ENCODE peak calls at places on chromosome 16, in five cellular contexts. F, A, U, M and Z are unnamed samples.

GRCh38 chr16:68707341-68708152 is 29.5 kb upstream of the CDH1 start:
- DNase-seq in M (no peak), F (no peak), A (peak; percentile 18), U (no peak), Z (peak; percentile 74)

GRCh38 chr16:56357765-56358322 is 67.5 kb downstream of the AMFR start:
- DNase-seq in M (no peak), A (no peak), U (no peak), F (no peak), Z (no peak)

GRCh38 chr16:12257926-12258561 is 281.5 kb downstream of the SNX29 start:
- DNase-seq in U (no peak), M (no peak), A (no peak), F (no peak), Z (no peak)

GRCh38 chr16:397736-398332 is 835 bp downstream of the NME4 start:
- DNase-seq in A (peak; percentile 73), M (no peak), U (peak; percentile 63), F (no peak), Z (peak; percentile 91)

GRCh38 chr16:84141143-84141670 is 3.8 kb downstream of the HSDL1 start:
- DNase-seq in U (no peak), A (no peak), M (no peak), F (no peak), Z (no peak)

GRCh38 chr16:29897333-29897732 is 2.0 kb downstream of the SEZ6L2 start:
- DNase-seq in U (no peak), A (no peak), M (no peak), F (no peak), Z (no peak)

GRCh38 chr16:66603537-66604375 is 748 bp upstream of the CMTM3 start:
- DNase-seq in A (peak; percentile 65), U (no peak), M (no peak), F (peak; percentile 74), Z (peak; percentile 69)

GRCh38 chr16:28192811-28193529 is 18.8 kb downstream of the XPO6 start:
- DNase-seq in U (no peak), F (peak; percentile 63), M (no peak), A (no peak), Z (no peak)

GRCh38 chr16:17598968-17599367 is 128.2 kb upstream of the XYLT1 start:
- DNase-seq in U (no peak), A (no peak), F (no peak), M (no peak), Z (no peak)

GRCh38 chr16:53091508-53092211 is 36.9 kb downstream of the CHD9 start:
- DNase-seq in U (no peak), M (no peak), F (no peak), A (peak; percentile 28), Z (peak; percentile 61)

GRCh38 chr16:19384656-19385055 is 33.0 kb upstream of the TMC5 start:
- DNase-seq in F (no peak), A (no peak), M (no peak), U (no peak), Z (no peak)